ENCODE peak calls at places on chromosomes 11 and 22, in six cellular contexts. O is left ventricle myocardium inferior, S is AG10803, J is GM06990, P is PC-3, H is dorsolateral prefrontal cortex. I is an unnamed sample.

GRCh38 chr11:128302425-128303186 is 284.8 kb downstream of the ETS1 start:
- DNase-seq in O (no peak), S (no peak), J (peak), P (no peak), H (no peak), I (no peak)

GRCh38 chr11:94731921-94732601 is 36.1 kb upstream of the AMOTL1 start:
- DNase-seq in O (no peak), S (peak), J (no peak), P (peak), H (no peak), I (peak)

GRCh38 chr11:76599041-76600013 is 71.2 kb downstream of the LRRC32 start:
- DNase-seq in O (no peak), S (no peak), J (no peak), P (no peak), H (no peak), I (peak)

GRCh38 chr11:47466701-47467250 is 17.8 kb upstream of the RAPSN start:
- DNase-seq in O (peak), S (peak), J (no peak), P (no peak), H (peak), I (peak)

GRCh38 chr11:132253469-132254264 is 883.3 kb downstream of the NTM start:
- DNase-seq in O (no peak), S (no peak), J (no peak), P (no peak), H (no peak), I (no peak)

GRCh38 chr11:134949121-134949591 is 537.1 kb upstream of the B3GAT1 start:
- DNase-seq in O (no peak), S (peak), J (no peak), P (peak), H (no peak), I (peak)

GRCh38 chr11:126319374-126319740 is 15.5 kb downstream of the DCPS start:
- DNase-seq in O (no peak), S (peak), J (no peak), P (no peak), H (no peak), I (no peak)

GRCh38 chr11:120339394-120339890 is 3.2 kb downstream of the ARHGEF12 start:
- DNase-seq in O (no peak), S (peak), J (no peak), P (peak), H (peak), I (peak)

GRCh38 chr22:31229402-31230140 is 17.5 kb downstream of the LIMK2 start:
- DNase-seq in O (peak), S (peak), J (no peak), P (no peak), H (no peak), I (peak)

GRCh38 chr11:86990520-86990919 is 35.3 kb upstream of the FZD4 start:
- DNase-seq in O (no peak), S (peak), J (no peak), P (peak), H (no peak), I (peak)

GRCh38 chr11:34570584-34570983 is 50.3 kb upstream of the EHF start:
- DNase-seq in O (no peak), S (no peak), J (no peak), P (peak), H (no peak), I (peak)

GRCh38 chr22:42214625-42215415 is 55.6 kb downstream of the TCF20 start:
- DNase-seq in O (peak), S (no peak), J (no peak), P (no peak), H (peak), I (peak)

GRCh38 chr11:134248910-134249480 is 4.2 kb downstream of the THYN1 start:
- DNase-seq in O (no peak), S (no peak), J (no peak), P (no peak), H (no peak), I (no peak)

GRCh38 chr11:60318726-60319125 is 8.3 kb upstream of the MS4A6E start:
- DNase-seq in O (no peak), S (no peak), J (no peak), P (no peak), H (no peak), I (no peak)

GRCh38 chr22:41862530-41863266 is 29.8 kb downstream of the SREBF2 start:
- DNase-seq in O (no peak), S (peak), J (peak), P (no peak), H (no peak), I (no peak)

GRCh38 chr11:128733440-128734115 is 39.7 kb downstream of the FLI1 start:
- DNase-seq in O (no peak), S (no peak), J (peak), P (no peak), H (no peak), I (peak)

GRCh38 chr11:63535734-63536133 is 874 bp upstream of the PLAAT4 start:
- DNase-seq in O (no peak), S (no peak), J (no peak), P (no peak), H (no peak), I (no peak)

GRCh38 chr11:70244698-70245097 is 25.8 kb upstream of the PPFIA1 start:
- DNase-seq in O (no peak), S (peak), J (no peak), P (peak), H (no peak), I (peak)

GRCh38 chr11:70019576-70020011 is 58.5 kb upstream of the ANO1 start:
- DNase-seq in O (no peak), S (peak), J (no peak), P (no peak), H (no peak), I (no peak)

GRCh38 chr11:124612045-124612444 is 817 bp downstream of the PANX3 start:
- DNase-seq in O (no peak), S (no peak), J (no peak), P (no peak), H (no peak), I (no peak)

GRCh38 chr11:131748146-131749050 is 378.0 kb downstream of the NTM start:
- DNase-seq in O (peak), S (peak), J (peak), P (peak), H (peak), I (peak)

GRCh38 chr11:65479184-65480145 is 19.4 kb upstream of the MALAT1 start:
- DNase-seq in O (peak), S (peak), J (no peak), P (no peak), H (no peak), I (peak)

GRCh38 chr11:75635009-75635909 is 33.6 kb downstream of the MAP6 start:
- DNase-seq in O (peak), S (peak), J (no peak), P (no peak), H (no peak), I (peak)

GRCh38 chr11:46930089-46930488 is 6.5 kb upstream of the CSTPP1 start:
- DNase-seq in O (no peak), S (peak), J (no peak), P (peak), H (no peak), I (peak)

GRCh38 chr11:65663634-65664200 is 1.0 kb upstream of the RELA start:
- DNase-seq in O (peak), S (peak), J (no peak), P (peak), H (no peak), I (no peak)

GRCh38 chr11:133961890-133962289 is 5.1 kb upstream of the IGSF9B start:
- DNase-seq in O (no peak), S (no peak), J (no peak), P (peak), H (no peak), I (no peak)

GRCh38 chr22:24106385-24107381 is 74.6 kb upstream of the SUSD2 start:
- DNase-seq in O (peak), S (no peak), J (peak), P (no peak), H (peak), I (no peak)

GRCh38 chr11:114115406-114116054 is 56.0 kb downstream of the ZBTB16 start:
- DNase-seq in O (no peak), S (no peak), J (no peak), P (no peak), H (no peak), I (no peak)

GRCh38 chr22:45581549-45582080 is 78.9 kb downstream of the FBLN1 start:
- DNase-seq in O (no peak), S (no peak), J (no peak), P (no peak), H (no peak), I (no peak)

GRCh38 chr22:49365191-49365837 is 462.4 kb downstream of the BRD1 start:
- DNase-seq in O (no peak), S (no peak), J (no peak), P (no peak), H (no peak), I (no peak)

GRCh38 chr11:95398437-95399112 is 167.6 kb upstream of the SESN3 start:
- DNase-seq in O (no peak), S (no peak), J (no peak), P (no peak), H (no peak), I (peak)

GRCh38 chr11:126431401-126432064 is 76.0 kb downstream of the ST3GAL4 start:
- DNase-seq in O (peak), S (peak), J (no peak), P (peak), H (no peak), I (peak)

GRCh38 chr11:68969386-68969785 is 11.4 kb downstream of the MRGPRD start:
- DNase-seq in O (no peak), S (no peak), J (no peak), P (no peak), H (peak), I (no peak)

GRCh38 chr11:8242480-8243280 is 21.0 kb downstream of the LMO1 start:
- DNase-seq in O (no peak), S (no peak), J (no peak), P (no peak), H (no peak), I (no peak)

GRCh38 chr11:81658722-81659121 is 1074.9 kb downstream of the FAM181B start:
- DNase-seq in O (no peak), S (peak), J (no peak), P (peak), H (no peak), I (peak)

GRCh38 chr11:25925359-25925758 is 406.6 kb upstream of the ANO3 start:
- DNase-seq in O (no peak), S (no peak), J (no peak), P (no peak), H (no peak), I (no peak)

GRCh38 chr22:40533712-40534378 is 102.7 kb downstream of the MRTFA start:
- DNase-seq in O (no peak), S (peak), J (peak), P (peak), H (no peak), I (peak)

GRCh38 chr22:44580756-44581435 is 82.9 kb upstream of the RTL6 start:
- DNase-seq in O (no peak), S (no peak), J (no peak), P (no peak), H (peak), I (no peak)

GRCh38 chr22:35312198-35313059 is 12.7 kb downstream of the TOM1 start:
- DNase-seq in O (no peak), S (peak), J (peak), P (peak), H (no peak), I (peak)

GRCh38 chr11:2186669-2187266 is 15.2 kb upstream of the TH start:
- DNase-seq in O (no peak), S (peak), J (no peak), P (peak), H (no peak), I (peak)

GRCh38 chr11:309558-309855 is 1.9 kb downstream of the IFITM2 start:
- DNase-seq in O (no peak), S (no peak), J (no peak), P (no peak), H (no peak), I (no peak)
- H3K4me3 ChIP-seq in O (peak), S (peak), J (peak), P (peak), H (peak), I (peak)

DNA sequence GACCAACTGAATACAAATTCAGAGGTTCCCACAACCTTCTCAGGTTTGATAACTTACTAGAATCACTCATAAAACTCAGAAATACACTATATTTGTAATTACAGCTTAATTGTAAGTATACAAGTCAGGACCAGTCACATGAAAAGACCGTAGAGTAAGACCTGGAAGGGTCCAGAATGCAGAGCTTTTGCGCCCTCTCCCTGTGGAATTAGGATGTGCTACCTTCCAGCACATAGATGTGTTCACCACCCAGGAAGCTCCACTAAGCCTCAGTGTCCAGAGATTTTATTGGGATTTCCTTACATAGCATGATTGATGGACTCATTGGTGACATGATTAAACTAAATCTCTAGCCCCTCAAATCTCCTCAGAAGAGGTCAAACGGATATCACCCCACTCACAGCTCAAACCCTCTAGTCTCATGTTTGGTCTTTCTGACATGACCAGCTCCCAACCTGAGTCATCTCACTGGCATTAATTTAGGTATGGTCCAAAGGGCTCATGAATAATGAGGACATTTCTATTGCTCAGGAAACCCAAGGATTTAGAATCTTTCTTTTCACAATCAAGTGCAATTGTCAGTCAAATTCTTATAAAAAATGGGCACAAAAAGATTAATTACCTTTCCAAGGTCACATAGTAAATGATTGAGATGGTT is 77.2 kb upstream of the UBASH3B start:
- DNase-seq in O (no peak), S (no peak), J (no peak), P (peak), H (no peak), I (no peak)
- TF ChIP-seq CTCF in O (no peak), S (peak), J (peak), P (peak), H (no peak), I (no peak)

GRCh38 chr11:44568706-44569473 is 3.4 kb downstream of the CD82 start:
- DNase-seq in O (peak), S (peak), J (peak), P (peak), H (no peak), I (peak)
- H3K4me3 ChIP-seq in O (peak), S (no peak), J (peak), P (no peak), H (peak), I (peak)

GRCh38 chr11:116515666-116516184 is 257.1 kb downstream of the BUD13 start:
- DNase-seq in O (no peak), S (no peak), J (no peak), P (no peak), H (no peak), I (no peak)

GRCh38 chr11:116512841-116513240 is 259.9 kb downstream of the BUD13 start:
- DNase-seq in O (no peak), S (no peak), J (no peak), P (no peak), H (no peak), I (no peak)

GRCh38 chr11:116511684-116512083 is 261.1 kb downstream of the BUD13 start:
- DNase-seq in O (no peak), S (no peak), J (no peak), P (no peak), H (no peak), I (no peak)

GRCh38 chr11:116513278-116513823 is 259.4 kb downstream of the BUD13 start:
- DNase-seq in O (no peak), S (no peak), J (no peak), P (no peak), H (no peak), I (no peak)

DNA sequence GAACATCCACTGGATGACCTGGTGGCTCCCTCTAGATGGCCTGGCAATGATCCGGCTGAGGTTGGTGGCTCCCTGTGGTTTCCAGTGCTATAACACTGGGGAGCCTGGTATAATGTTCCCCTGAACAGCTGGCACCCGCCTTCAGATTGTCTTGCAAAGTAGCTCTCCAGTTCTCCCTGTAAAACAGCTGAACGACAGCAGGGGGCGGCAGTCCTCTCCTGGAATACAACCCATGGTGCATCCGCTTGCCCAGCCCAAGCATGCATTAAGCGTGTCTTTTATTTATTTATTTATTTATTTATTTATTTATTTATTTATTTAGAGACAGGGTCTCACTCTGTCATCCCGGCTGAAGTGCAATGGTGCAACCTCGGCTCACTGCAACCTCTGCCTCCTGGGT is 258.9 kb downstream of the BUD13 start:
- DNase-seq in O (peak), S (peak), J (no peak), P (peak), H (no peak), I (peak)
- TF ChIP-seq CTCF in O (peak), S (peak), J (peak), P (peak), H (no peak), I (no peak)

DNA sequence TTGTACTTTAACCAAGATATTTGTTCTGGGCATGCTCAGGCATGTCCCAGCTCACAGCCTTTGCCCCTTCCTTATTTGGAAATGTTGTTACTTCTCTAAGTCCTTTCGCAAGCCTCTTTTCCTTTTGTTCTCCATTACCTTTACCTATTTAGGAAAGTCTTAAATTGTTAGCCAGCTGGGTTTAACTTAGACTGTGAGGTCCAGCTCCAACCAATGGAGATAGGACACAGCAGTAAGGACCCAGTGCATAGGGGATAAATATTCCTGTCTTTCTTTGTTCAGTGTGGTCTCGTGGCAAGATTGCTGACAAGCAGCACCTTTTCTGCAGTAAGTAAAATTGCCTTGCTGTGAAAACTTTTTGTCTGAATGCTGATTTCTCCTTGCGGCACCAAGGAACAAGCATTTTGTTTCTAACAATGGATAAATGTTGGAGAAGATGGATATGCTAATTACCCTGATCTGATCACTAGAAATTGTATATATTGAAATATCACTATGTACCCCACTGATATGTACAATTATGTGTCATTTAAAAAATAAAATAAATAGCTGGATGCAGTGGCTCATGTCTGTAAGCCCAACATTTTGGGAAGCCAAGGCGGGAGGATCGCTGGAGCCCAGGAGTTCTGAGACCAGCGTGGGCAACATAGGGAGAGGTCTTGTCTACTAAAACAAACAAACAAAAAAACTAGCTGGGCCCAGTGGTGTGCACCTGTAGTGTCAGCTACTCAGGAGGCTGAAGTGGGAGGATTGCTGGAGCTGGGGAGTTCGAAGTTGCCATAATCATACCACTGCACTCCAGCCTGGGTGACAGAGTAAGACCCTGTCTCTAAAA is 31.9 kb upstream of the FTH1 start:
- DNase-seq in O (no peak), S (peak), J (no peak), P (no peak), H (no peak), I (no peak)
- H3K4me3 ChIP-seq in O (no peak), S (no peak), J (no peak), P (no peak), H (no peak), I (no peak)

GRCh38 chr11:79953629-79954028 is 512.8 kb upstream of the TENM4 start:
- DNase-seq in O (no peak), S (no peak), J (no peak), P (no peak), H (no peak), I (no peak)
- TF ChIP-seq CTCF in O (no peak), S (no peak), J (no peak), P (peak), H (no peak), I (no peak)